ENCODE peak calls at places on chromosomes 1 and 21, in four cellular contexts. H is pancreas, O is esophagus squamous epithelium, D is cardiac muscle cell. E is an unnamed sample.

GRCh38 chr1:151130837-151131586 is 15.4 kb downstream of the SEMA6C start:
- DNase-seq in D (peak), H (peak), O (peak), E (peak)

GRCh38 chr21:25127007-25127406 is 480.3 kb downstream of the MRPL39 start:
- DNase-seq in D (no peak), H (no peak), O (no peak), E (no peak)

GRCh38 chr1:16256478-16256877 is 19.5 kb upstream of the CPLANE2 start:
- DNase-seq in H (no peak), O (no peak), D (no peak), E (no peak)

GRCh38 chr1:19684677-19685076 is 20.0 kb downstream of the HTR6 start:
- DNase-seq in O (no peak), D (no peak), H (no peak), E (no peak)

GRCh38 chr1:41980872-41981653 is 62.3 kb upstream of the HIVEP3 start:
- DNase-seq in O (no peak), H (no peak), D (no peak), E (no peak)

GRCh38 chr21:41648591-41649031 is 118.2 kb downstream of the RIPK4 start:
- DNase-seq in D (no peak), O (no peak), H (no peak), E (no peak)

GRCh38 chr1:55789466-55789865 is 574.3 kb upstream of the USP24 start:
- DNase-seq in O (no peak), H (no peak), D (no peak), E (no peak)

GRCh38 chr1:29325675-29326074 is 89.4 kb downstream of the PTPRU start:
- DNase-seq in H (no peak), D (no peak), O (no peak), E (no peak)

GRCh38 chr1:87684194-87684593 is 355.5 kb downstream of the LMO4 start:
- DNase-seq in D (peak), H (no peak), O (no peak), E (peak)

GRCh38 chr1:234495231-234495990 is 16.4 kb upstream of the TARBP1 start:
- DNase-seq in O (no peak), D (peak), H (no peak), E (no peak)

GRCh38 chr1:90850181-90850924 is 133.3 kb upstream of the BARHL2 start:
- DNase-seq in H (no peak), O (no peak), D (peak), E (peak)

GRCh38 chr1:15153184-15153841 is at the start of gene TMEM51:
- DNase-seq in H (peak), O (no peak), D (peak), E (peak)

GRCh38 chr1:184075040-184076029 is 23.8 kb downstream of the TSEN15 start:
- DNase-seq in D (peak), H (no peak), O (no peak), E (peak)

GRCh38 chr1:179036844-179037465 is 11.3 kb downstream of the FAM20B start:
- DNase-seq in O (no peak), H (no peak), D (no peak), E (no peak)

GRCh38 chr1:246280551-246280950 is 226.5 kb downstream of the SMYD3 start:
- DNase-seq in D (peak), O (no peak), H (no peak), E (no peak)
- TF ChIP-seq CTCF in D (peak), O (peak), H (no peak), E (peak)

GRCh38 chr1:218778257-218778656 is 395.4 kb upstream of the LYPLAL1 start:
- DNase-seq in H (no peak), D (no peak), O (no peak), E (no peak)

GRCh38 chr1:218779341-218779831 is 394.3 kb upstream of the LYPLAL1 start:
- DNase-seq in D (peak), H (no peak), O (no peak), E (no peak)

GRCh38 chr1:218778731-218779130 is 394.9 kb upstream of the LYPLAL1 start:
- DNase-seq in O (no peak), D (no peak), H (no peak), E (no peak)

GRCh38 chr1:218772575-218772974 is 401.1 kb upstream of the LYPLAL1 start:
- DNase-seq in O (no peak), D (no peak), H (no peak), E (no peak)

DNA sequence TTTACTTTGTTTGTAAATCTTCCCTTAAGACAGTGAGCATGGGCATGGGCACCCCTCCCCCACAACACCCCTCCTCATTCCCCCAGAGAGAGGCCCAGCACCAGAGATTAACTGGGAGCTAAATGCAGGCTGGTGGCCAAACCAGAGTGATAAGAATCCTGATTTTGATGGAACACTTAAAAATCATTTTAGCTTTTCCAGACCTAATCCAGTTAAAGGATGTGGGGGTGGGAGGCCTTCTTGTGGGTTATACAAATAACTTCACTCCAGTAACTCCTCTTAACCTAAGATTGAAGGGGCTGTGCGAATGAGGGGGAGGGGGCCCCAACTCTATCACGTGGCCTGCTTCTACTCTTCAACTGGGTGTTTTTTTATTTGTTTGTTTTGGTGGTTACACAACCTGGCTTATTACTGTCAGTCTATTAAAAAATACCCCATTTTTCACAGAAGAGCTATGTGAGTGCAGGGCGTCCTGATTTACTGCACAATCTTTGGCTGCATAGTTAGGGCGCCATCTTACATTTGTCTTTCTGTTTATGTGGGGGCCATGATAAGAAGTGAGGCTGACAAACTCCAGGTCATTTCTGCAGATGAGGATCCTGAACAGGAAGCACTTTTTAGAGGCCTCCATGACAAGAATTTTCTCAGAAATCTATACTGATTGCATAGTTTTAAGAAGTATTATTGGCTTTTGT is 398.1 kb upstream of the LYPLAL1 start:
- DNase-seq in D (peak), H (no peak), O (no peak), E (no peak)
- TF ChIP-seq CTCF in D (no peak), H (no peak), O (no peak), E (no peak)

GRCh38 chr1:39173119-39173994 is 31.1 kb upstream of the MACF1 start:
- DNase-seq in H (no peak), O (no peak), D (no peak), E (no peak)
- TF ChIP-seq CTCF in H (no peak), O (no peak), D (no peak), E (no peak)

DNA sequence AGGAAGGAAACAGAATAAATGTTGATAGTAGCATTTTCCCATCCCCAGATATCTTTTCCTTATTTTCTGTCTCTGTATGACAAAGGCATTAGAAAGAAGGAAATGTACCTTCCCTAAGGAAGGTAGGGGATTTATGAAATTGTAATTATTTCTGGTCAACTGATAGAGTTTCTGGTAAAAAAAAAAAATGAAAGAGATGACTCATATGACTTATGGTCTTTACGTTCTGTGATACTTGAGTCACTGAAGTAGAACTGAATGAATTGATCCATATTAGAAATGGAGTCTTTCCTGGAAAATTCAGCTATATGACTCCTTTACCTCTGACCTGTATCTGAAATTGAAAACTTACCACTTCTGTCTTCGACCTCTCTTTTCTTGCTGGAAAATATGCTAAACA is 364.5 kb upstream of the PTBP2 start:
- DNase-seq in O (no peak), D (no peak), H (no peak), E (no peak)
- TF ChIP-seq CTCF in O (no peak), D (no peak), H (no peak), E (no peak)

GRCh38 chr1:209629621-209630382 is 22.4 kb downstream of the LAMB3 start:
- DNase-seq in D (no peak), H (no peak), O (no peak), E (no peak)

GRCh38 chr1:209626633-209627348 is 25.4 kb downstream of the LAMB3 start:
- DNase-seq in D (no peak), O (no peak), H (peak), E (no peak)

GRCh38 chr1:209625791-209626285 is 26.4 kb downstream of the LAMB3 start:
- DNase-seq in O (no peak), H (peak), D (no peak), E (no peak)

GRCh38 chr1:209628618-209629299 is 23.5 kb downstream of the LAMB3 start:
- DNase-seq in H (no peak), O (no peak), D (no peak), E (no peak)

GRCh38 chr1:209627349-209628196 is 24.7 kb downstream of the LAMB3 start:
- DNase-seq in O (no peak), H (peak), D (peak), E (peak)
- TF ChIP-seq CTCF in O (peak), H (peak), D (peak), E (peak)

GRCh38 chr1:167722152-167722869 is 529 bp downstream of the MPZL1 start:
- DNase-seq in H (no peak), D (peak), O (no peak), E (peak)
- TF ChIP-seq CTCF in H (no peak), D (no peak), O (peak), E (no peak)

GRCh38 chr1:207335695-207336363 is 14.4 kb downstream of the CD55 start:
- DNase-seq in O (no peak), H (no peak), D (no peak), E (no peak)
- TF ChIP-seq CTCF in O (peak), H (no peak), D (no peak), E (no peak)

GRCh38 chr1:13703558-13704485 is 3.8 kb downstream of the PRDM2 start:
- DNase-seq in D (no peak), H (no peak), O (no peak), E (no peak)
- TF ChIP-seq CTCF in D (no peak), H (no peak), O (no peak), E (no peak)